ENCODE peak calls at places on chromosomes 6 and 20, in six cellular contexts. S, Z, F, P, R and O are unnamed samples.

GRCh38 chr6:121408321-121408720 is 27.1 kb upstream of the GJA1 start:
- DNase-seq in R (no peak), P (no peak), S (no peak), Z (no peak), F (no peak), O (no peak)

GRCh38 chr6:113306552-113307145 is 550.5 kb upstream of the MARCKS start:
- DNase-seq in Z (peak), R (peak), S (peak), P (peak), F (peak), O (peak)

GRCh38 chr6:158840465-158840864 is 21.3 kb upstream of the EZR start:
- DNase-seq in S (no peak), R (no peak), Z (no peak), P (no peak), F (no peak), O (no peak)

GRCh38 chr20:23626040-23626620 is 11.6 kb downstream of the CST3 start:
- DNase-seq in F (no peak), S (no peak), R (peak), Z (no peak), P (peak), O (peak)

GRCh38 chr6:47342824-47343223 is 33.1 kb upstream of the TNFRSF21 start:
- DNase-seq in S (no peak), P (no peak), F (no peak), R (no peak), Z (no peak), O (no peak)

GRCh38 chr6:105609375-105609991 is 206.6 kb upstream of the PREP start:
- DNase-seq in P (peak), F (no peak), R (peak), S (peak), Z (no peak), O (no peak)

GRCh38 chr20:43433250-43433854 is 24.3 kb upstream of the SRSF6 start:
- DNase-seq in F (no peak), R (no peak), P (no peak), Z (no peak), S (no peak), O (no peak)

GRCh38 chr6:123997223-123997622 is 193.6 kb downstream of the NKAIN2 start:
- DNase-seq in Z (no peak), P (no peak), F (no peak), S (no peak), R (no peak), O (no peak)

GRCh38 chr20:15512916-15513315 is 1060.3 kb downstream of the KIF16B start:
- DNase-seq in S (no peak), R (no peak), P (no peak), Z (no peak), F (no peak), O (no peak)

GRCh38 chr6:10451828-10452509 is 37.1 kb upstream of the TFAP2A start:
- DNase-seq in R (peak), S (no peak), Z (no peak), F (no peak), P (no peak), O (peak)

GRCh38 chr6:144548525-144548924 is 263.4 kb downstream of the UTRN start:
- DNase-seq in F (no peak), R (no peak), S (no peak), P (no peak), Z (no peak), O (no peak)

GRCh38 chr20:46801003-46801702 is 91.7 kb downstream of the SLC2A10 start:
- DNase-seq in R (no peak), S (no peak), P (no peak), Z (no peak), F (no peak), O (no peak)

GRCh38 chr20:458766-459165 is 3.6 kb downstream of the TBC1D20 start:
- DNase-seq in P (no peak), R (no peak), F (no peak), S (no peak), Z (no peak), O (no peak)

GRCh38 chr6:146481527-146481926 is 62.1 kb upstream of the RAB32 start:
- DNase-seq in R (peak), P (no peak), Z (no peak), S (no peak), F (no peak), O (no peak)

GRCh38 chr20:38610521-38610920 is 8.9 kb downstream of the ARHGAP40 start:
- DNase-seq in F (no peak), Z (no peak), S (no peak), P (no peak), R (peak), O (no peak)

GRCh38 chr6:37812835-37813234 is 6.7 kb upstream of the ZFAND3 start:
- DNase-seq in P (no peak), R (no peak), F (no peak), S (no peak), Z (no peak), O (no peak)

GRCh38 chr20:32079655-32080109 is 27.6 kb downstream of the HCK start:
- DNase-seq in F (no peak), Z (no peak), R (no peak), S (no peak), P (no peak), O (no peak)

GRCh38 chr6:142531727-142532126 is 229.9 kb downstream of the ADGRG6 start:
- DNase-seq in Z (no peak), S (no peak), F (no peak), P (no peak), R (peak), O (no peak)

GRCh38 chr6:122904166-122904565 is 91.9 kb upstream of the CLVS2 start:
- DNase-seq in S (no peak), F (no peak), Z (no peak), P (no peak), R (no peak), O (no peak)

GRCh38 chr6:111972714-111973678 is 80.9 kb upstream of the CCN6 start:
- DNase-seq in S (peak), F (no peak), Z (peak), R (peak), P (peak), O (no peak)

GRCh38 chr6:150770631-150771030 is 94.9 kb upstream of the MTHFD1L start:
- DNase-seq in R (no peak), S (no peak), Z (no peak), P (no peak), F (no peak), O (no peak)

GRCh38 chr6:138555294-138555988 is 56.1 kb upstream of the NHSL1 start:
- DNase-seq in R (no peak), P (no peak), S (no peak), Z (no peak), F (no peak), O (no peak)

GRCh38 chr6:108689279-108690161 is 128.8 kb downstream of the FOXO3 start:
- DNase-seq in S (peak), Z (no peak), R (peak), F (no peak), P (peak), O (peak)

GRCh38 chr6:144989319-144990099 is 704.4 kb downstream of the UTRN start:
- DNase-seq in P (no peak), Z (no peak), R (no peak), S (no peak), F (no peak), O (peak)

GRCh38 chr20:32482251-32483220 is 102.6 kb downstream of the NOL4L start:
- DNase-seq in R (peak), S (peak), P (peak), Z (peak), F (peak), O (peak)

GRCh38 chr6:169724554-169725269 is 412 bp upstream of the PHF10 start:
- DNase-seq in S (peak), R (no peak), Z (peak), P (peak), F (peak), O (peak)

GRCh38 chr20:59469266-59470252 is 134.8 kb upstream of the PHACTR3 start:
- DNase-seq in F (no peak), Z (no peak), R (no peak), S (peak), P (no peak), O (no peak)
- TF ChIP-seq CTCF in F (no peak), Z (no peak), R (no peak), S (no peak), P (no peak), O (no peak)

DNA sequence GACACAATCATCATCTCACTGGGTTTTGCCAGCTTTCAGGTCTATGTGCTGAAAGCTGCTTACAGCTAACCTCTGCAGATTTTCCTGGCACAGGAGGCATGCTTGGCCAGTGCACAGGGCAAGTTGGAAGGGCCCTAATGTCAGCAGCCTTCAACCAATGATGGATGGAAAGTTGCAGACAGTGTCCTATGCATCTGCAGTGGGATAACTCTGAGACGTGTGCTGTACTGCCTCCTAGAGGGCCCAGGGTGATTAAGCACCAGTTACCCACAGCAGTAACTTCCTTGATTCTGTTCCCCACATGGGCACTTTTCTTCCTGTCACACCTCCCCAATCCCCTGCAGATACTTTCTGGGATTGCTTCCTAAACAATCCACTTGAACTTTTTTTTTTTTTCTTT is 38.6 kb downstream of the OVOL2 start:
- DNase-seq in F (no peak), R (peak), Z (no peak), S (no peak), P (no peak), O (no peak)
- TF ChIP-seq CTCF in F (no peak), R (peak), Z (no peak), S (no peak), P (peak), O (no peak)

GRCh38 chr6:24827162-24827561 is 28.4 kb upstream of the ARMH2 start:
- DNase-seq in Z (no peak), F (no peak), S (no peak), R (no peak), P (no peak), O (peak)
- TF ChIP-seq CTCF in Z (no peak), F (no peak), S (no peak), R (no peak), P (no peak), O (no peak)

GRCh38 chr6:39794231-39794630 is 2.1 kb downstream of the DAAM2 start:
- DNase-seq in S (no peak), F (no peak), P (no peak), Z (no peak), R (no peak), O (no peak)
- TF ChIP-seq CTCF in S (no peak), F (no peak), P (no peak), Z (no peak), R (no peak), O (no peak)

DNA sequence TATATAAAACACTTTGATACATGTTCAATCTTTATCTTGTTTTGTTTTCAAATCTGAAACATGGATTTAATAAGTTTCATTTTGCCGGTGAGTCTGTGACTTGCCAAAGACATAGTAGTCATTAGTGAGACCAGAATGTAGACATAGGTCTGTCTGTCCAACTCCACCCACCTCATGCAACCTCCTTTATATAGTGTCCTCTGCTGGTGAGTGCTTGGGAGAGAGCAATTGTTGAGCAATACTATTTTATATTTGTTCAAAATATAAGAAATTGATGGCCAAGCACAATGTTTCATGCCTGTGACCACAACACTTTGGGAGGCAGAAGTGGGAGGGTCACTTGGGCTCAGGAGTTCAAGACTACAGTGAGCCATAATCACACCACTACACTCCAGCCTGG is 10.8 kb upstream of the LY86 start:
- DNase-seq in F (no peak), P (no peak), S (no peak), R (no peak), Z (no peak), O (no peak)
- TF ChIP-seq CTCF in F (no peak), P (no peak), S (no peak), R (no peak), Z (no peak), O (no peak)

GRCh38 chr6:149648148-149649145 is at the start of gene KATNA1:
- DNase-seq in Z (peak), S (peak), R (peak), P (peak), F (peak), O (peak)
- TF ChIP-seq CTCF in Z (no peak), S (no peak), R (no peak), P (no peak), F (no peak), O (no peak)

DNA sequence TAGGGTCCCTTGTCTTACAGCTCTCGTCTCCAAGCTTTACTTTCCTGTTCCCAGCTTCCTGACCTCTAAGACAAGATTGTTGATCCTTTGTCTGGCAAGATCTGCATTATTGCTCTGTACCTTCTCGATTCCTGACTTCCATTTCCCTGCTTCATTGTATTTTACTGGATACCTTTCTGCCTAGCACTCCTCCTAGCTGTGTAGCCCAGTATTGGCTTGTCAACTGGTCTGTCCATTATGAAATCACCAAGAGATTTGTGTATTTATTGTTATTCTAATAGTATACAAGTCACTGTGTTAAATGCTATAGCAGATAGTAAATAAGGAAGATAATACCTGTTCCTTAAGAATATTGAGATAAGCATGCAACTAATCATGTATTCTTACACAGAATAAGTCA is 305.4 kb downstream of the CDKAL1 start:
- DNase-seq in P (no peak), S (no peak), R (no peak), Z (no peak), F (no peak), O (no peak)
- TF ChIP-seq CTCF in P (no peak), S (no peak), R (peak), Z (no peak), F (no peak), O (no peak)

GRCh38 chr6:88868559-88868860 is 94.9 kb downstream of the RNGTT start:
- DNase-seq in R (no peak), P (no peak), Z (no peak), S (no peak), F (no peak), O (no peak)

GRCh38 chr6:88872962-88873361 is 90.5 kb downstream of the RNGTT start:
- DNase-seq in F (no peak), P (no peak), R (no peak), S (no peak), Z (no peak), O (no peak)

GRCh38 chr6:88869263-88870023 is 94.0 kb downstream of the RNGTT start:
- DNase-seq in R (peak), F (no peak), Z (no peak), P (no peak), S (no peak), O (no peak)

GRCh38 chr6:88871498-88871897 is 91.9 kb downstream of the RNGTT start:
- DNase-seq in F (no peak), P (no peak), S (no peak), Z (no peak), R (no peak), O (no peak)

GRCh38 chr6:88870728-88871330 is 92.6 kb downstream of the RNGTT start:
- DNase-seq in F (no peak), P (peak), S (no peak), Z (peak), R (peak), O (peak)
- TF ChIP-seq CTCF in F (no peak), P (peak), S (peak), Z (peak), R (peak), O (no peak)

GRCh38 chr6:135938588-135939215 is 87.2 kb downstream of the PDE7B start:
- DNase-seq in R (peak), Z (no peak), P (no peak), F (no peak), S (no peak), O (no peak)
- TF ChIP-seq CTCF in R (peak), Z (no peak), P (no peak), F (no peak), S (peak), O (peak)